ENCODE peak calls at places on chromosomes 13 and 19, in eight cellular contexts. E is breast epithelium, I is transverse colon, D is IMR-90, G is gastrocnemius medialis, Z is right lobe of liver, L is A673, O is PC-3. F is an unnamed sample.

GRCh38 chr19:16295071-16295470 is 29.6 kb upstream of the KLF2 start:
- DNase-seq in E (no peak), I (no peak), D (no peak), G (no peak), Z (no peak), L (no peak), O (no peak), F (no peak)

GRCh38 chr13:92225861-92226260 is 827.4 kb downstream of the GPC5 start:
- DNase-seq in E (no peak), I (no peak), D (no peak), G (no peak), Z (no peak), L (no peak), O (no peak), F (no peak)

GRCh38 chr19:49398931-49399330 is 10.9 kb downstream of the KASH5 start:
- DNase-seq in E (no peak), I (no peak), D (no peak), G (no peak), Z (no peak), L (no peak), O (no peak), F (no peak)

GRCh38 chr13:40148103-40148502 is 492.6 kb downstream of the COG6 start:
- DNase-seq in E (no peak), I (no peak), D (no peak), G (no peak), Z (no peak), L (no peak), O (no peak), F (no peak)

GRCh38 chr19:16374436-16374835 is 49.8 kb downstream of the KLF2 start:
- DNase-seq in E (no peak), I (no peak), D (no peak), G (no peak), Z (no peak), L (no peak), O (no peak), F (no peak)

GRCh38 chr19:29664753-29665214 is 477 bp upstream of the PLEKHF1 start:
- DNase-seq in E (no peak), I (no peak), D (no peak), G (no peak), Z (no peak), L (no peak), O (no peak), F (peak)

GRCh38 chr19:55676384-55676783 is 1.4 kb downstream of the EPN1 start:
- DNase-seq in E (no peak), I (no peak), D (peak), G (peak), Z (peak), L (no peak), O (peak), F (no peak)

GRCh38 chr13:114272977-114273376 is 8.4 kb upstream of the UPF3A start:
- DNase-seq in E (no peak), I (no peak), D (no peak), G (no peak), Z (no peak), L (no peak), O (no peak), F (no peak)

GRCh38 chr19:4369888-4370260 is 26.5 kb downstream of the MPND start:
- DNase-seq in E (no peak), I (peak), D (peak), G (peak), Z (peak), L (peak), O (no peak), F (no peak)

GRCh38 chr19:17370026-17370587 is 7.0 kb downstream of the PLVAP start:
- DNase-seq in E (no peak), I (no peak), D (peak), G (peak), Z (no peak), L (no peak), O (no peak), F (no peak)

GRCh38 chr13:31204592-31204991 is 4.8 kb downstream of the B3GLCT start:
- DNase-seq in E (no peak), I (no peak), D (peak), G (no peak), Z (no peak), L (peak), O (peak), F (no peak)

GRCh38 chr13:21458457-21458815 is 667 bp downstream of the ZDHHC20 start:
- DNase-seq in E (peak), I (peak), D (no peak), G (peak), Z (peak), L (peak), O (peak), F (peak)

GRCh38 chr19:27955484-27955883 is 1257.5 kb downstream of the UQCRFS1 start:
- DNase-seq in E (no peak), I (no peak), D (no peak), G (no peak), Z (no peak), L (no peak), O (no peak), F (no peak)

GRCh38 chr13:33757713-33758112 is 60.2 kb upstream of the RFC3 start:
- DNase-seq in E (no peak), I (no peak), D (no peak), G (no peak), Z (no peak), L (no peak), O (no peak), F (no peak)

GRCh38 chr13:77896536-77896935 is 22.1 kb downstream of the EDNRB start:
- DNase-seq in E (no peak), I (no peak), D (peak), G (peak), Z (no peak), L (peak), O (peak), F (no peak)

GRCh38 chr13:76667551-76667950 is 218.7 kb downstream of the KCTD12 start:
- DNase-seq in E (no peak), I (no peak), D (peak), G (no peak), Z (no peak), L (peak), O (peak), F (peak)

GRCh38 chr13:35716186-35716585 is 239.7 kb upstream of the MAB21L1 start:
- DNase-seq in E (no peak), I (no peak), D (peak), G (peak), Z (no peak), L (no peak), O (peak), F (no peak)

GRCh38 chr13:25733061-25733491 is 318.7 kb downstream of the SHISA2 start:
- DNase-seq in E (no peak), I (no peak), D (no peak), G (no peak), Z (no peak), L (peak), O (peak), F (peak)

GRCh38 chr19:4829001-4829712 is 2.4 kb downstream of the TICAM1 start:
- DNase-seq in E (no peak), I (peak), D (no peak), G (no peak), Z (peak), L (no peak), O (no peak), F (no peak)

GRCh38 chr13:92807343-92807742 is 419.3 kb upstream of the GPC6 start:
- DNase-seq in E (no peak), I (no peak), D (peak), G (no peak), Z (no peak), L (no peak), O (no peak), F (no peak)

GRCh38 chr19:34134190-34135032 is 37.9 kb upstream of the LSM14A start:
- DNase-seq in E (peak), I (peak), D (peak), G (peak), Z (peak), L (peak), O (peak), F (peak)

GRCh38 chr13:31967155-31967554 is 64.4 kb upstream of the FRY start:
- DNase-seq in E (no peak), I (no peak), D (no peak), G (no peak), Z (no peak), L (no peak), O (no peak), F (no peak)

GRCh38 chr13:50152655-50153309 is 137.5 kb downstream of the KCNRG start:
- DNase-seq in E (no peak), I (no peak), D (no peak), G (no peak), Z (no peak), L (no peak), O (no peak), F (no peak)

GRCh38 chr13:33007237-33007636 is 9.0 kb upstream of the KL start:
- DNase-seq in E (no peak), I (no peak), D (no peak), G (no peak), Z (no peak), L (no peak), O (no peak), F (no peak)

GRCh38 chr13:90420683-90421082 is 926.8 kb upstream of the MIR17HG start:
- DNase-seq in E (no peak), I (no peak), D (peak), G (no peak), Z (no peak), L (no peak), O (peak), F (no peak)

GRCh38 chr19:48890551-48890950 is 8.0 kb downstream of the TULP2 start:
- DNase-seq in E (no peak), I (no peak), D (no peak), G (no peak), Z (no peak), L (no peak), O (no peak), F (no peak)

GRCh38 chr13:39317284-39317683 is 279.0 kb downstream of the NHLRC3 start:
- DNase-seq in E (no peak), I (peak), D (peak), G (peak), Z (no peak), L (no peak), O (peak), F (peak)

GRCh38 chr13:76864259-76864658 is 21.9 kb downstream of the KCTD12 start:
- DNase-seq in E (no peak), I (no peak), D (no peak), G (no peak), Z (no peak), L (no peak), O (no peak), F (no peak)

GRCh38 chr13:82878536-82878935 is 1003.7 kb downstream of the SLITRK1 start:
- DNase-seq in E (no peak), I (no peak), D (no peak), G (no peak), Z (no peak), L (peak), O (peak), F (peak)

GRCh38 chr13:112186091-112186490 is 119.1 kb downstream of the SOX1 start:
- DNase-seq in E (no peak), I (no peak), D (no peak), G (no peak), Z (peak), L (no peak), O (no peak), F (no peak)

GRCh38 chr19:11092181-11092538 is 2.9 kb downstream of the LDLR start:
- DNase-seq in E (no peak), I (no peak), D (peak), G (no peak), Z (no peak), L (peak), O (peak), F (no peak)

GRCh38 chr13:114100446-114101320 is 31.7 kb downstream of the RASA3 start:
- DNase-seq in E (no peak), I (peak), D (no peak), G (peak), Z (peak), L (no peak), O (no peak), F (no peak)

GRCh38 chr19:2417881-2418406 is 9.4 kb downstream of the TIMM13 start:
- DNase-seq in E (no peak), I (no peak), D (no peak), G (no peak), Z (no peak), L (no peak), O (no peak), F (no peak)

GRCh38 chr13:102312841-102313240 is 89.0 kb downstream of the FGF14 start:
- DNase-seq in E (no peak), I (no peak), D (no peak), G (no peak), Z (no peak), L (no peak), O (no peak), F (no peak)

GRCh38 chr19:55254625-55254977 is 4.2 kb downstream of the PPP6R1 start:
- DNase-seq in E (no peak), I (no peak), D (no peak), G (no peak), Z (no peak), L (no peak), O (no peak), F (no peak)

DNA sequence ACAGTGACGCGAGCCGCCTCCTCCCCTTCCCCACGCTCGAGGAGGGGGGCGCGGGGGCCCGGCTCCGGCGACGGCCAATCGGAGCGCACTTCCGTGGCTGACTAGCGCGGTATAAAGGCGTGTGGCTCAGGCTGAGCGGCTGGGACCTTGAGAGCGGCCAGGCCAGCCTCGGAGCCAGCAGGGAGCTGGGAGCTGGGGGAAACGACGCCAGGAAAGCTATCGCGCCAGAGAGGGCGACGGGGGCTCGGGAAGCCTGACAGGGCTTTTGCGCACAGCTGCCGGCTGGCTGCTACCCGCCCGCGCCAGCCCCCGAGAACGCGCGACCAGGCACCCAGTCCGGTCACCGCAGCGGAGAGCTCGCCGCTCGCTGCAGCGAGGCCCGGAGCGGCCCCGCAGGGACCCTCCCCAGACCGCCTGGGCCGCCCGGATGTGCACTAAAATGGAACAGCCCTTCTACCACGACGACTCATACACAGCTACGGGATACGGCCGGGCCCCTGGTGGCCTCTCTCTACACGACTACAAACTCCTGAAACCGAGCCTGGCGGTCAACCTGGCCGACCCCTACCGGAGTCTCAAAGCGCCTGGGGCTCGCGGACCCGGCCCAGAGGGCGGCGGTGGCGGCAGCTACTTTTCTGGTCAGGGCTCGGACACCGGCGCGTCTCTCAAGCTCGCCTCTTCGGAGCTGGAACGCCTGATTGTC is at the start of gene JUNB:
- DNase-seq in E (peak), I (peak), D (peak), G (peak), Z (peak), L (peak), O (peak), F (peak)
- TF ChIP-seq CTCF in E (no peak), I (no peak), D (no peak), G (peak), Z (peak), L (no peak), O (no peak), F (no peak)

DNA sequence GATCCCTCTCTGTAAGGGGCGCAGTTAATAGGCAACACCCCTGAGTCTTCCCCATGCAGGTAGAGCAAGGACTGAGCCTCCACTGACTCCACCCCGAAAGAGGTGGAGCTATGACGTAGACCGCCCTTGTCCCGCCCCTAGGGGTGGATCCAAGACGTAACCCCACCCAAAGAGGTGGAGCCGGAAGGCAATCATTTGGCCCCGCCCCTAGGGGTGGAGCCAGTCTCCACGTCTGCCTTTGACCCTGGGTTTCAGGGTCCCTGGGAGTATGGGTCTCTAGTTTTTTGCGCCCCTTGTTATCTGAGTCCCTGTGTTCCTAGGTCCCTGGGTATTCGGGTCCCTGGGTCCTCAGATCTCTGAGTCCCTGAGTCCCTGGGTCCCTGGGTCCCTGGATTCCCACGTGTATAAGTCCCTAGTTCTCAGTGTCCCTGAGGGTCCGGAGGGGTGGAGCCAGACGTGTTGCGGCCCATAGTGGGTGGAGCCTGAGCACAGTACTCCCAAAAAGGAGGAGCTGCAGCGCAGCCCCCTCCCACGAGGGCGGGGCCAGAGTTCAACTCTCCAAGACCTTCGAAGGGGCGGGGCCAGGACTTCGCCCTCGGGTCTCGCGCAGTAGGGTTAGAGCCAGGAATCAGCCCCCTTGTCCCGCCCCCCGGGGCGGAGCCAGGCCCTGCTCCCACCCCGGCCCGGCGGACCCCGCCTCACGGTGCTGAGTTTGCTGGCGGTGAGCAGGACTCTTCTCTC is 5.3 kb downstream of the DENND1C start:
- DNase-seq in E (peak), I (peak), D (peak), G (peak), Z (peak), L (peak), O (peak), F (peak)
- H3K27ac ChIP-seq in E (no peak), I (peak), D (no peak), G (no peak), Z (no peak), L (peak), O (no peak), F (no peak)

GRCh38 chr19:43422689-43423066 is 8.0 kb downstream of the TEX101 start:
- DNase-seq in E (no peak), I (no peak), D (no peak), G (no peak), Z (no peak), L (no peak), O (no peak), F (no peak)

GRCh38 chr19:43422000-43422688 is 7.5 kb downstream of the TEX101 start:
- DNase-seq in E (no peak), I (no peak), D (no peak), G (no peak), Z (no peak), L (no peak), O (no peak), F (no peak)

GRCh38 chr19:43429395-43429794 is 14.7 kb downstream of the TEX101 start:
- DNase-seq in E (no peak), I (no peak), D (no peak), G (no peak), Z (no peak), L (no peak), O (no peak), F (no peak)

GRCh38 chr19:43423779-43424178 is 9.1 kb downstream of the TEX101 start:
- DNase-seq in E (no peak), I (no peak), D (no peak), G (no peak), Z (no peak), L (no peak), O (no peak), F (no peak)

GRCh38 chr19:43425567-43426392 is 11.1 kb downstream of the TEX101 start:
- DNase-seq in E (no peak), I (peak), D (peak), G (no peak), Z (peak), L (peak), O (peak), F (peak)
- TF ChIP-seq CTCF in E (no peak), I (peak), D (peak), G (no peak), Z (peak), L (peak), O (peak), F (peak)

DNA sequence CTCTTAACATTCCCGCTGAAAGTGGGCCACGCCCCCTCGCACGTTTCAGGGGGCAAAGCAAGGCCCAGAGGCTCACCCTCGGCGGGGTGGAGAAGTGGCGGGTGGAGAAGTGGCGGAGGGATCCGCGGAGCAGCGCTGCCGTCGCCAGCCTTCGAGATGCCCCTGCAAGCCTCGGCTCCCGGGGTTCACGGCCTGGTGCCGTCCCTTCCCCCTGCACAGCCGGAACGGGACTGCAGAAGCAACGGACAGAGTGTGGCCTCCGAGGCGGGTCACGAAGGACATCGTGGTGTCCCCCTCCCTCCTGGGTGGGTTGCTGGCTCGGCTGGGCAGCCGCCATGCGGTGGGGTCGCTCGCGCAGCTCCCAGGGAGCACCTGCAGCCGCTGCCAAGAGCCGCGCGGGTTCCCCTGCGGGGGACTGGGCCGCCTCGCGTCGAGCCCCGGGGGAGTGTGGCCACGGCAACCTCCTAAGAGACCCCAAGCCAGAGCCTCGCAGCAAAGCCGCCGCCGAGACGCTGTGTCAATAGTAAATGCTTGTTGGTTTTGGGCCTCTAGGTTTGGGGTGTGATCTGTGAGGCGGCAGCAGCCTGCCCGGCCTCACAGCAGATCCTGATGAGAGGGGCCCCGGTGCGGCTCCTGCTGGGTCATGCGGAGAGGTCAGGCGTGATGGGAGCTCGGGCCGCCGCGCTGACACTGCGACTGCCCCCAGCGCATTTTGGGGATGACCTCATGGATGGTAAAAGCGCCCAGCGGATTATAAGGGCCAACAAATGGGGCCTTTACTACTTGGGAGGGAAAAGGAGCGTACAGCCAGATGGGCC is 5.5 kb downstream of the TPGS1 start:
- DNase-seq in E (no peak), I (no peak), D (no peak), G (no peak), Z (no peak), L (no peak), O (no peak), F (no peak)
- H3K27ac ChIP-seq in E (no peak), I (no peak), D (no peak), G (no peak), Z (no peak), L (no peak), O (no peak), F (no peak)

DNA sequence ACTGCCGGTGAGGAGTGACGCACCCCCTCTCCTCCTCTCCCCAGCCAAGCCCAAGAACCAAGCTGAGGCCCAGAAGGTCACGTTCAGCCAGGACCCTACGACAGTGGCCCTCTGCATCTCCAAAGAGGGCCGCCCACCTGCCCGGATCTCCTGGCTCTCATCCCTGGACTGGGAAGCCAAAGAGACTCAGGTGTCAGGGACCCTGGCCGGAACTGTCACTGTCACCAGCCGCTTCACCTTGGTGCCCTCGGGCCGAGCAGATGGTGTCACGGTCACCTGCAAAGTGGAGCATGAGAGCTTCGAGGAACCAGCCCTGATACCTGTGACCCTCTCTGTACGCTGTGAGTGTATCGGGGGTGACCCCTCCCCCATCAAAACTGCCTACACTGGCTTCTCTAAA is 19.2 kb upstream of the TOMM40 start:
- DNase-seq in E (no peak), I (no peak), D (no peak), G (no peak), Z (no peak), L (no peak), O (no peak), F (no peak)
- TF ChIP-seq CTCF in E (no peak), I (no peak), D (no peak), G (no peak), Z (no peak), L (no peak), O (no peak), F (no peak)